ENCODE peak calls at places on chromosome 3, in eight cellular contexts. X is cardiac muscle cell; G is activated CD8-positive, alpha-beta memory T cell treated with anti-CD3 and anti-CD28 coated beads, Interleukin-2, amount 50 U/mL, for 48 hours; S is HT1080; K is substantia nigra; F is WERI-Rb-1; P is stimulated activated CD8-positive, alpha-beta memory T cell treated with anti-CD3 and anti-CD28 coated beads, Interleukin-15, amount 100 ng/mL, for 1 hour; Q is brain microvascular endothelial cell. W is an unnamed sample.

GRCh38 chr3:47780727-47781325 is 867 bp downstream of the SMARCC1 start:
- DNase-seq in F (no peak), G (no peak), Q (no peak), S (no peak), K (no peak), X (no peak), P (no peak), W (no peak)

GRCh38 chr3:22795917-22796316 is 407.2 kb upstream of the UBE2E2 start:
- DNase-seq in G (no peak), S (no peak), K (no peak), X (no peak), F (no peak), Q (no peak), P (no peak), W (no peak)

GRCh38 chr3:169255506-169255905 is 408.0 kb downstream of the MECOM start:
- DNase-seq in S (no peak), Q (no peak), X (no peak), G (no peak), P (no peak), F (no peak), K (no peak), W (no peak)

GRCh38 chr3:115615001-115615447 is 8.3 kb upstream of the GAP43 start:
- DNase-seq in Q (peak; percentile 9), K (no peak), G (no peak), S (peak; percentile 80), F (no peak), P (no peak), X (no peak), W (no peak)

GRCh38 chr3:33096103-33096868 is 660 bp downstream of the GLB1 start:
- DNase-seq in F (peak; percentile 30), P (no peak), S (no peak), Q (peak; percentile 16), X (peak; percentile 48), G (peak; percentile 77), K (no peak), W (no peak)

GRCh38 chr3:37391679-37392078 is 217.3 kb upstream of the LRRFIP2 start:
- DNase-seq in F (no peak), P (no peak), G (no peak), X (no peak), S (no peak), K (no peak), Q (no peak), W (no peak)

GRCh38 chr3:98990657-98991056 is 89.2 kb upstream of the DCBLD2 start:
- DNase-seq in F (no peak), Q (no peak), P (no peak), G (no peak), X (no peak), K (no peak), S (no peak), W (no peak)

GRCh38 chr3:10338591-10339369 is 17.9 kb upstream of the SEC13 start:
- DNase-seq in X (no peak), P (no peak), F (no peak), K (no peak), S (no peak), G (no peak), Q (no peak), W (no peak)

GRCh38 chr3:127750226-127751031 is 71.9 kb downstream of the MGLL start:
- DNase-seq in K (no peak), S (peak; percentile 97), G (no peak), F (no peak), X (no peak), Q (peak; percentile 59), P (no peak), W (no peak)

GRCh38 chr3:30473374-30474051 is 132.9 kb upstream of the TGFBR2 start:
- DNase-seq in X (no peak), F (no peak), G (no peak), K (no peak), S (peak; percentile 21), P (no peak), Q (peak; percentile 40), W (no peak)

GRCh38 chr3:71010731-71011455 is 572.6 kb downstream of the FOXP1 start:
- DNase-seq in G (peak; percentile 75), F (no peak), S (no peak), P (no peak), Q (no peak), X (no peak), K (no peak), W (peak; percentile 42)

GRCh38 chr3:55750525-55750924 is 263.4 kb upstream of the WNT5A start:
- DNase-seq in K (no peak), P (no peak), S (peak; percentile 86), F (no peak), X (no peak), Q (peak; percentile 52), G (no peak), W (peak; percentile 62)

GRCh38 chr3:159128628-159129027 is 326.8 kb downstream of the MFSD1 start:
- DNase-seq in P (no peak), S (peak; percentile 98), G (no peak), Q (no peak), F (no peak), K (no peak), X (no peak), W (no peak)

GRCh38 chr3:182397164-182397563 is 396.1 kb upstream of the ATP11B start:
- DNase-seq in S (no peak), K (no peak), F (no peak), P (no peak), X (no peak), Q (no peak), G (no peak), W (no peak)

GRCh38 chr3:139521811-139522210 is 17.7 kb downstream of the RBP1 start:
- DNase-seq in X (no peak), S (no peak), F (peak; percentile 53), G (no peak), K (no peak), Q (no peak), P (no peak), W (no peak)

GRCh38 chr3:159837725-159838124 is 150.9 kb upstream of the IL12A start:
- DNase-seq in S (no peak), P (no peak), X (no peak), Q (no peak), G (no peak), K (no peak), F (no peak), W (no peak)

W was measured in esophagus muscularis mucosa.